ENCODE peak calls at places on chromosomes 11 and 22, in four cellular contexts. X is heart left ventricle, V is ELR, J is Right ventricle myocardium inferior. Y is an unnamed sample.

GRCh38 chr11:65524010-65524746 is 705 bp upstream of the SCYL1 start:
- DNase-seq in X (peak; percentile 67), V (no peak), J (peak; percentile 78), Y (no peak)

GRCh38 chr11:34243620-34244493 is 114.0 kb downstream of the ABTB2 start:
- DNase-seq in X (no peak), V (peak; percentile 88), J (no peak), Y (no peak)

GRCh38 chr11:118318112-118319030 is 13.8 kb downstream of the CD3E start:
- DNase-seq in X (no peak), V (no peak), J (no peak), Y (no peak)

GRCh38 chr22:28983788-28984441 is 77.7 kb downstream of the C22orf31 start:
- DNase-seq in X (no peak), V (no peak), J (no peak), Y (no peak)

GRCh38 chr11:77322506-77322905 is 21.0 kb upstream of the GDPD4 start:
- DNase-seq in X (no peak), V (peak; percentile 56), J (no peak), Y (no peak)

GRCh38 chr11:12249590-12250260 is 127.6 kb upstream of the PARVA start:
- DNase-seq in X (no peak), V (no peak), J (no peak), Y (no peak)

GRCh38 chr11:70105369-70105754 is 27.2 kb downstream of the ANO1 start:
- DNase-seq in X (peak; percentile 21), V (no peak), J (no peak), Y (no peak)

GRCh38 chr11:43895601-43896000 is 15.0 kb downstream of the ALKBH3 start:
- DNase-seq in X (no peak), V (no peak), J (no peak), Y (no peak)

GRCh38 chr11:119236891-119237290 is 30.8 kb downstream of the CBL start:
- DNase-seq in X (no peak), V (peak; percentile 80), J (no peak), Y (no peak)

GRCh38 chr22:49764151-49764581 is 63.5 kb downstream of the BRD1 start:
- DNase-seq in X (no peak), V (peak; percentile 24), J (no peak), Y (no peak)

GRCh38 chr22:45240810-45241631 is at the start of gene KIAA0930:
- DNase-seq in X (peak; percentile 84), V (peak; percentile 74), J (peak; percentile 91), Y (no peak)

GRCh38 chr11:47276923-47277322 is 7.0 kb downstream of the MADD start:
- DNase-seq in X (no peak), V (no peak), J (no peak), Y (no peak)

GRCh38 chr11:35187996-35188395 is 49.0 kb downstream of the CD44 start:
- DNase-seq in X (no peak), V (no peak), J (no peak), Y (no peak)

GRCh38 chr11:109106201-109106906 is 315.6 kb upstream of the C11orf87 start:
- DNase-seq in X (no peak), V (no peak), J (no peak), Y (no peak)

GRCh38 chr11:62315416-62315815 is 16.5 kb upstream of the SCGB1D4 start:
- DNase-seq in X (no peak), V (no peak), J (no peak), Y (no peak)

GRCh38 chr11:7019500-7020182 is 505 bp downstream of the ZNF214 start:
- DNase-seq in X (peak; percentile 39), V (peak; percentile 55), J (peak; percentile 68), Y (no peak)

GRCh38 chr11:115322553-115323203 is 181.5 kb downstream of the CADM1 start:
- DNase-seq in X (no peak), V (no peak), J (no peak), Y (no peak)

GRCh38 chr11:8318536-8318935 is 54.9 kb upstream of the LMO1 start:
- DNase-seq in X (no peak), V (no peak), J (no peak), Y (no peak)

GRCh38 chr11:46345131-46345597 is 2.1 kb upstream of the DGKZ start:
- DNase-seq in X (peak; percentile 82), V (no peak), J (peak; percentile 87), Y (no peak)

GRCh38 chr11:29159552-29160465 is 857.0 kb downstream of the KCNA4 start:
- DNase-seq in X (peak; percentile 18), V (peak; percentile 85), J (no peak), Y (peak; percentile 18)

GRCh38 chr22:20002098-20002497 is 14.5 kb downstream of the ARVCF start:
- DNase-seq in X (peak; percentile 38), V (no peak), J (no peak), Y (no peak)

GRCh38 chr11:58739725-58740430 is 8.1 kb upstream of the GLYAT start:
- DNase-seq in X (no peak), V (peak; percentile 29), J (no peak), Y (no peak)

GRCh38 chr11:133978816-133979215 is 22.0 kb upstream of the IGSF9B start:
- DNase-seq in X (no peak), V (peak; percentile 22), J (peak; percentile 23), Y (no peak)

GRCh38 chr11:10488581-10489443 is 33.7 kb downstream of the AMPD3 start:
- DNase-seq in X (no peak), V (no peak), J (no peak), Y (no peak)

GRCh38 chr11:47121056-47121455 is 55.6 kb downstream of the ARFGAP2 start:
- DNase-seq in X (no peak), V (no peak), J (no peak), Y (no peak)

GRCh38 chr11:124602193-124602592 is 9.0 kb upstream of the PANX3 start:
- DNase-seq in X (no peak), V (peak; percentile 93), J (no peak), Y (no peak)

GRCh38 chr22:42288791-42289190 is 18.3 kb upstream of the TCF20 start:
- DNase-seq in X (no peak), V (no peak), J (peak; percentile 1), Y (no peak)

GRCh38 chr11:119175493-119176077 is 7.1 kb downstream of the NLRX1 start:
- DNase-seq in X (no peak), V (peak; percentile 62), J (no peak), Y (no peak)

GRCh38 chr11:27469333-27469680 is 3.3 kb downstream of the LGR4 start:
- DNase-seq in X (no peak), V (no peak), J (no peak), Y (no peak)

GRCh38 chr11:38491986-38492385 is 1894.0 kb upstream of the RAG2 start:
- DNase-seq in X (no peak), V (no peak), J (no peak), Y (no peak)

GRCh38 chr22:41683052-41683451 is 5.6 kb downstream of the SNU13 start:
- DNase-seq in X (no peak), V (no peak), J (no peak), Y (no peak)

GRCh38 chr11:12185914-12186313 is 75.5 kb downstream of the MICAL2 start:
- DNase-seq in X (no peak), V (no peak), J (no peak), Y (no peak)

GRCh38 chr11:59135648-59136461 is 6.8 kb upstream of the FAM111A start:
- DNase-seq in X (peak; percentile 78), V (peak; percentile 81), J (peak; percentile 92), Y (peak; percentile 47)

GRCh38 chr11:10641314-10642206 is 52.0 kb downstream of the IRAG1 start:
- DNase-seq in X (no peak), V (no peak), J (no peak), Y (peak; percentile 55)